ENCODE peak calls at places on chromosomes 11 and 22, in five cellular contexts. M is thoracic aorta, U is globus pallidus, E is retina, P is mucosa of gallbladder. W is an unnamed sample.
A peak's percentile ranks its signal among the peaks of the same experiment; 100 is the strongest.

GRCh38 chr22:48342732-48343131 is 1484.9 kb downstream of the BRD1 start:
- DNase-seq in P (no peak), E (no peak), U (no peak), M (no peak), W (no peak)

GRCh38 chr11:68950268-68950667 is 30.5 kb downstream of the MRGPRD start:
- DNase-seq in P (no peak), U (no peak), E (no peak), M (no peak), W (peak; percentile 17)

GRCh38 chr11:2512431-2513407 is 67.9 kb downstream of the KCNQ1 start:
- DNase-seq in E (no peak), P (peak; percentile 9), M (no peak), U (no peak), W (no peak)

GRCh38 chr11:84855846-84856245 is 771.3 kb downstream of the DLG2 start:
- DNase-seq in U (no peak), E (no peak), M (no peak), P (no peak), W (no peak)

GRCh38 chr11:64878494-64879225 is at the start of gene EHD1:
- DNase-seq in U (peak; percentile 98), E (peak; percentile 98), M (peak; percentile 95), P (peak; percentile 99), W (peak; percentile 96)

GRCh38 chr11:125923012-125923579 is 18.8 kb downstream of the DDX25 start:
- DNase-seq in P (peak; percentile 72), U (peak; percentile 70), E (peak; percentile 72), M (no peak), W (peak; percentile 75)

GRCh38 chr11:65549088-65549487 is 9.1 kb downstream of the LTBP3 start:
- DNase-seq in E (no peak), P (no peak), U (no peak), M (no peak), W (no peak)

GRCh38 chr11:86288776-86289507 is 13.1 kb upstream of the HIKESHI start:
- DNase-seq in M (no peak), U (peak; percentile 26), E (no peak), P (no peak), W (no peak)

GRCh38 chr11:120304526-120304925 is 20.6 kb upstream of the TLCD5 start:
- DNase-seq in E (no peak), M (no peak), U (no peak), P (no peak), W (peak; percentile 61)

GRCh38 chr22:24588370-24588755 is 4.5 kb downstream of the LRRC75B start:
- DNase-seq in P (peak; percentile 65), E (no peak), M (no peak), U (peak; percentile 94), W (no peak)

GRCh38 chr11:61969838-61970452 is 2.5 kb upstream of the FTH1 start:
- DNase-seq in M (no peak), E (no peak), P (no peak), U (no peak), W (peak; percentile 38)

GRCh38 chr11:7657306-7658025 is 15.8 kb downstream of the CYB5R2 start:
- DNase-seq in P (peak; percentile 57), E (peak; percentile 69), M (no peak), U (peak; percentile 89), W (peak; percentile 63)

W was measured in SW480.